ENCODE peak calls at places on chromosome 3, in eight cellular contexts. R is breast epithelium, H is adrenal gland, N is heart left ventricle, A is uterus, E is ovary, Y is A549, Q is gastrocnemius medialis. G is an unnamed sample.

GRCh38 chr3:58722526-58722925 is 56.0 kb upstream of the FAM3D start:
- DNase-seq in E (no peak), A (no peak), N (no peak), R (no peak), Q (no peak), H (peak; percentile 5), Y (no peak), G (no peak)

GRCh38 chr3:151084893-151085226 is 604 bp upstream of the MED12L start:
- DNase-seq in H (no peak), N (no peak), A (no peak), R (no peak), E (no peak), Y (no peak), Q (no peak), G (no peak)

GRCh38 chr3:85567074-85567676 is 608.4 kb downstream of the CADM2 start:
- DNase-seq in H (peak; percentile 50), A (no peak), R (no peak), N (peak; percentile 8), Q (no peak), E (no peak), Y (peak; percentile 59), G (no peak)

GRCh38 chr3:194999491-194999890 is 271.5 kb downstream of the XXYLT1 start:
- DNase-seq in A (no peak), N (no peak), Q (no peak), R (no peak), Y (no peak), H (no peak), E (no peak), G (peak; percentile 35)

GRCh38 chr3:70386043-70386442 is 73.6 kb upstream of the MDFIC2 start:
- DNase-seq in R (no peak), E (no peak), H (no peak), N (no peak), Q (no peak), Y (peak; percentile 6), A (no peak), G (no peak)

GRCh38 chr3:154161806-154162205 is 40.6 kb downstream of the ARHGEF26 start:
- DNase-seq in R (no peak), H (no peak), A (no peak), E (no peak), N (no peak), Y (no peak), Q (no peak), G (no peak)

GRCh38 chr3:120469440-120470415 is 18.9 kb upstream of the FSTL1 start:
- DNase-seq in Q (no peak), E (no peak), H (no peak), A (no peak), Y (peak; percentile 44), R (no peak), N (no peak), G (no peak)

GRCh38 chr3:150168694-150169093 is 198.0 kb upstream of the PFN2 start:
- DNase-seq in A (peak; percentile 53), R (no peak), Y (no peak), E (no peak), H (peak; percentile 85), N (peak; percentile 70), Q (peak; percentile 62), G (no peak)

GRCh38 chr3:58356054-58356453 is 23.4 kb downstream of the PXK start:
- DNase-seq in R (no peak), H (peak; percentile 20), Q (no peak), A (no peak), E (no peak), N (peak; percentile 13), Y (no peak), G (no peak)

GRCh38 chr3:105868450-105868744 is 415 bp downstream of the CBLB start:
- DNase-seq in N (peak; percentile 57), A (peak; percentile 58), H (peak; percentile 73), Y (peak; percentile 37), E (peak; percentile 60), R (peak; percentile 61), Q (peak; percentile 14), G (peak; percentile 84)

GRCh38 chr3:24460974-24461373 is 33.7 kb downstream of the THRB start:
- DNase-seq in E (no peak), Y (no peak), H (peak; percentile 34), A (no peak), N (no peak), Q (no peak), R (no peak), G (no peak)

GRCh38 chr3:66588340-66588847 is 87.6 kb upstream of the LRIG1 start:
- DNase-seq in R (no peak), Q (no peak), E (no peak), N (no peak), A (no peak), Y (no peak), H (no peak), G (no peak)

GRCh38 chr3:183328164-183328563 is 75.1 kb downstream of the B3GNT5 start:
- DNase-seq in H (no peak), Q (no peak), A (no peak), Y (no peak), N (no peak), E (no peak), R (no peak), G (no peak)

GRCh38 chr3:178019645-178020044 is 516.6 kb upstream of the KCNMB2 start:
- DNase-seq in Q (no peak), R (no peak), Y (no peak), N (no peak), E (no peak), H (no peak), A (no peak), G (no peak)

GRCh38 chr3:56812749-56813655 is 11.3 kb upstream of the ARHGEF3 start:
- DNase-seq in R (no peak), Y (no peak), A (no peak), N (no peak), H (no peak), Q (no peak), E (no peak), G (no peak)

GRCh38 chr3:15345051-15345607 is 12.7 kb upstream of the SH3BP5 start:
- DNase-seq in Q (peak; percentile 87), R (no peak), N (no peak), E (no peak), A (no peak), Y (no peak), H (no peak), G (no peak)

GRCh38 chr3:122562923-122563716 is 980 bp downstream of the PARP9 start:
- DNase-seq in R (no peak), H (peak; percentile 6), A (no peak), N (no peak), E (no peak), Y (no peak), Q (no peak), G (no peak)

GRCh38 chr3:29280675-29281264 is at the start of gene RBMS3:
- DNase-seq in A (peak; percentile 88), R (peak; percentile 60), Y (peak; percentile 94), H (peak; percentile 87), E (peak; percentile 90), Q (peak; percentile 85), N (peak; percentile 92), G (peak; percentile 92)

GRCh38 chr3:46595819-46596218 is 16.5 kb upstream of the FAM240A start:
- DNase-seq in N (no peak), Q (no peak), E (no peak), A (no peak), Y (no peak), R (no peak), H (no peak), G (no peak)

GRCh38 chr3:29140706-29141105 is 140.2 kb upstream of the RBMS3 start:
- DNase-seq in A (no peak), N (no peak), Q (no peak), E (peak; percentile 20), R (no peak), Y (no peak), H (peak; percentile 37), G (no peak)

GRCh38 chr3:139020868-139021234 is at the start of gene PRR23B:
- DNase-seq in N (no peak), A (no peak), E (no peak), Y (peak; percentile 12), H (no peak), Q (no peak), R (no peak), G (no peak)

GRCh38 chr3:141229132-141229531 is 2.5 kb upstream of the PXYLP1 start:
- DNase-seq in R (no peak), Y (no peak), N (no peak), Q (no peak), A (no peak), H (no peak), E (no peak), G (no peak)

GRCh38 chr3:41224120-41224806 is 25.0 kb downstream of the CTNNB1 start:
- DNase-seq in H (peak; percentile 37), N (peak; percentile 35), E (no peak), R (no peak), A (no peak), Q (no peak), Y (no peak), G (no peak)

GRCh38 chr3:5026046-5026362 is 46.8 kb downstream of the BHLHE40 start:
- DNase-seq in R (no peak), N (no peak), E (no peak), Y (no peak), A (no peak), H (no peak), Q (no peak), G (no peak)
- H3K27ac ChIP-seq in R (peak overlapping the region; percentile 93), N (peak overlapping the region; percentile 66), E (peak overlapping the region; percentile 26), Y (peak overlapping the region; percentile 98), A (peak overlapping the region; percentile 85), H (peak overlapping the region; percentile 90), Q (peak overlapping the region; percentile 83), G (peak overlapping the region; percentile 63)

GRCh38 chr3:44120721-44121582 is 120.7 kb upstream of the TOPAZ1 start:
- DNase-seq in R (no peak), Y (no peak), N (peak; percentile 30), H (no peak), E (no peak), Q (no peak), A (no peak), G (no peak)
- TF ChIP-seq POLR2A in R (no peak), Y (no peak), N (no peak), H (no peak), E (no peak), Q (no peak), A (no peak), G (no peak)

GRCh38 chr3:100231668-100232067 is 29.1 kb upstream of the TBC1D23 start:
- DNase-seq in R (no peak), Q (no peak), Y (no peak), N (no peak), E (no peak), H (no peak), A (no peak), G (no peak)
- H3K27ac ChIP-seq in R (no peak overlapping the region), Q (no peak overlapping the region), Y (no peak overlapping the region), N (no peak overlapping the region), E (no peak overlapping the region), H (no peak overlapping the region), A (no peak overlapping the region), G (no peak overlapping the region)

DNA sequence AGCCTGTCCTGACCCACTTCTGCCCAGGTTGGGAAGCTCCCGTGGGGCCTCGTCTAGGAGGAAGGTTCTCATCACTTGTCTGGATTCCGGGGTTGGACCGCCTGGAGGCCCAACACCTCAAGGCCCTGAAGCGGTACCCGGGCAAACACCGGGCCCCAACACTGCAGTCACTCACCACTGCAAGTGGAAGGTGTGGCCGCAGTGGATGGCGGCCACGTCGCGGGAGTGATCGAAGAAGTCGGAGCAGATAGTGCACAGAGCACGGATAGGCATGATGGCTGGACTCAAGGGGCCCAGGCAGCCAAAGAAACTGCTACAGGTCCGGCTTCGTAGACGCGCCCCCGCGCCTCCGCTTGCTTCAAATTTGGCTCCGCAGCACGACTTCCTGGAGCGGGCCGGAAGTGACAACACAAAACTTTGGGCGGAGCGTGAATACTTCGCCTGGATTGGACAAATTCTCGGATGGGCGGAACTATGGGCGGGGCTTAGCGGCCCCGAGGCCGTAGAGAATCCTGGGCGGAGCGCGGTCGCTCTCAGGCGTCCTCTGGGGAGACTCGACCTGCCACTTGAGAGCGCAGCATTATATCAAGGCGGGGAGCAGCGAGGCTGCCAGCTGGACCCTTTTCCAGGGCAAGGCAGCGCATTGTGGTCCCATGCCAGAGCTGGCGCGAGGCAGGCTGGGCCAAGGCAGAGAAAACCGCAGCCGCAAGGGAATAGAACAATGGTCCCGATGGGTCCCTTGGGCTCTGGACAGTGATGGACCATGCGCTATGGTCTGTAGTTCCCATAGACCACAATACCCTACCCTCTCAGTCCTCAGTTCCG is at the start of gene TRAIP:
- DNase-seq in Q (peak; percentile 87), R (peak; percentile 94), Y (peak; percentile 89), A (peak; percentile 96), N (peak; percentile 94), E (peak; percentile 91), H (peak; percentile 95), G (peak; percentile 95)
- TF ChIP-seq POLR2A in Q (peak; percentile 19), R (peak; percentile 24), Y (peak; percentile 62), A (no peak), N (peak; percentile 65), E (peak; percentile 28), H (no peak), G (no peak)